ENCODE peak calls at places on chromosomes 1 and 21, in four cellular contexts. One of them, this sample, is unnamed.

GRCh38 chr1:200211157-200211556 is 183.6 kb downstream of the NR5A2 start:
- DNase-seq in HuH-7: no peak
- DNase-seq in fibroblast of lung: peak
- DNase-seq in activated CD4-positive, alpha-beta T cell treated with anti-CD3 and anti-CD28 coated beads, Interleukin-2, amount 50 U/mL, for 4 hours: no peak
- DNase-seq in this sample: no peak

GRCh38 chr1:207428783-207429182 is 25.3 kb upstream of the CR2 start:
- DNase-seq in activated CD4-positive, alpha-beta T cell treated with anti-CD3 and anti-CD28 coated beads, Interleukin-2, amount 50 U/mL, for 4 hours: no peak
- DNase-seq in fibroblast of lung: no peak
- DNase-seq in HuH-7: no peak
- DNase-seq in this sample: no peak

GRCh38 chr1:77126309-77126708 is 92.9 kb downstream of the PIGK start:
- DNase-seq in activated CD4-positive, alpha-beta T cell treated with anti-CD3 and anti-CD28 coated beads, Interleukin-2, amount 50 U/mL, for 4 hours: no peak
- DNase-seq in fibroblast of lung: peak
- DNase-seq in HuH-7: peak
- DNase-seq in this sample: peak

GRCh38 chr1:241323510-241323909 is 33.5 kb downstream of the RGS7 start:
- DNase-seq in activated CD4-positive, alpha-beta T cell treated with anti-CD3 and anti-CD28 coated beads, Interleukin-2, amount 50 U/mL, for 4 hours: no peak
- DNase-seq in fibroblast of lung: peak
- DNase-seq in HuH-7: peak
- DNase-seq in this sample: peak

GRCh38 chr1:200671235-200671786 is 1.6 kb upstream of the DDX59 start:
- DNase-seq in activated CD4-positive, alpha-beta T cell treated with anti-CD3 and anti-CD28 coated beads, Interleukin-2, amount 50 U/mL, for 4 hours: no peak
- DNase-seq in fibroblast of lung: no peak
- DNase-seq in HuH-7: no peak
- DNase-seq in this sample: no peak

GRCh38 chr1:149849947-149850360 is 49.4 kb upstream of the BOLA1 start:
- DNase-seq in activated CD4-positive, alpha-beta T cell treated with anti-CD3 and anti-CD28 coated beads, Interleukin-2, amount 50 U/mL, for 4 hours: no peak
- DNase-seq in fibroblast of lung: peak
- DNase-seq in HuH-7: no peak
- DNase-seq in this sample: peak

GRCh38 chr1:90045853-90046563 is 51.1 kb downstream of the ZNF326 start:
- DNase-seq in HuH-7: peak
- DNase-seq in activated CD4-positive, alpha-beta T cell treated with anti-CD3 and anti-CD28 coated beads, Interleukin-2, amount 50 U/mL, for 4 hours: no peak
- DNase-seq in fibroblast of lung: peak
- DNase-seq in this sample: peak

GRCh38 chr1:6962956-6963915 is 178.0 kb downstream of the CAMTA1 start:
- DNase-seq in HuH-7: no peak
- DNase-seq in activated CD4-positive, alpha-beta T cell treated with anti-CD3 and anti-CD28 coated beads, Interleukin-2, amount 50 U/mL, for 4 hours: peak
- DNase-seq in fibroblast of lung: peak
- DNase-seq in this sample: peak

GRCh38 chr21:37370152-37371040 is 3.8 kb downstream of the DYRK1A start:
- DNase-seq in fibroblast of lung: peak
- DNase-seq in activated CD4-positive, alpha-beta T cell treated with anti-CD3 and anti-CD28 coated beads, Interleukin-2, amount 50 U/mL, for 4 hours: no peak
- DNase-seq in HuH-7: no peak
- DNase-seq in this sample: no peak

GRCh38 chr1:27992271-27992670 is 32.5 kb downstream of the XKR8 start:
- DNase-seq in activated CD4-positive, alpha-beta T cell treated with anti-CD3 and anti-CD28 coated beads, Interleukin-2, amount 50 U/mL, for 4 hours: peak
- DNase-seq in fibroblast of lung: no peak
- DNase-seq in HuH-7: no peak
- DNase-seq in this sample: no peak

GRCh38 chr1:93255222-93256079 is 74.9 kb downstream of the CCDC18 start:
- DNase-seq in HuH-7: no peak
- DNase-seq in activated CD4-positive, alpha-beta T cell treated with anti-CD3 and anti-CD28 coated beads, Interleukin-2, amount 50 U/mL, for 4 hours: no peak
- DNase-seq in fibroblast of lung: peak
- DNase-seq in this sample: no peak

GRCh38 chr1:7389201-7389785 is 381.8 kb upstream of the VAMP3 start:
- DNase-seq in HuH-7: no peak
- DNase-seq in activated CD4-positive, alpha-beta T cell treated with anti-CD3 and anti-CD28 coated beads, Interleukin-2, amount 50 U/mL, for 4 hours: no peak
- DNase-seq in fibroblast of lung: peak
- DNase-seq in this sample: no peak

GRCh38 chr1:198132060-198132781 is 24.6 kb upstream of the NEK7 start:
- DNase-seq in HuH-7: no peak
- DNase-seq in fibroblast of lung: no peak
- DNase-seq in activated CD4-positive, alpha-beta T cell treated with anti-CD3 and anti-CD28 coated beads, Interleukin-2, amount 50 U/mL, for 4 hours: no peak
- DNase-seq in this sample: no peak

GRCh38 chr1:111084999-111085398 is 54.9 kb downstream of the DRAM2 start:
- DNase-seq in fibroblast of lung: no peak
- DNase-seq in HuH-7: no peak
- DNase-seq in activated CD4-positive, alpha-beta T cell treated with anti-CD3 and anti-CD28 coated beads, Interleukin-2, amount 50 U/mL, for 4 hours: no peak
- DNase-seq in this sample: no peak

GRCh38 chr1:155304558-155305063 is 3.4 kb upstream of the PKLR start:
- DNase-seq in activated CD4-positive, alpha-beta T cell treated with anti-CD3 and anti-CD28 coated beads, Interleukin-2, amount 50 U/mL, for 4 hours: no peak
- DNase-seq in fibroblast of lung: no peak
- DNase-seq in HuH-7: no peak
- DNase-seq in this sample: no peak

GRCh38 chr1:39659110-39659509 is 12.8 kb downstream of the NT5C1A start:
- DNase-seq in activated CD4-positive, alpha-beta T cell treated with anti-CD3 and anti-CD28 coated beads, Interleukin-2, amount 50 U/mL, for 4 hours: no peak
- DNase-seq in fibroblast of lung: no peak
- DNase-seq in HuH-7: no peak
- DNase-seq in this sample: peak

GRCh38 chr1:230066466-230067404 is at the start of gene GALNT2:
- DNase-seq in activated CD4-positive, alpha-beta T cell treated with anti-CD3 and anti-CD28 coated beads, Interleukin-2, amount 50 U/mL, for 4 hours: peak
- DNase-seq in fibroblast of lung: peak
- DNase-seq in HuH-7: peak
- DNase-seq in this sample: peak

GRCh38 chr1:67659229-67659628 is 25.8 kb upstream of the GADD45A start:
- DNase-seq in activated CD4-positive, alpha-beta T cell treated with anti-CD3 and anti-CD28 coated beads, Interleukin-2, amount 50 U/mL, for 4 hours: no peak
- DNase-seq in fibroblast of lung: no peak
- DNase-seq in HuH-7: no peak
- DNase-seq in this sample: peak

GRCh38 chr1:151508721-151509292 is 2.4 kb upstream of the CGN start:
- DNase-seq in fibroblast of lung: peak
- DNase-seq in activated CD4-positive, alpha-beta T cell treated with anti-CD3 and anti-CD28 coated beads, Interleukin-2, amount 50 U/mL, for 4 hours: no peak
- DNase-seq in HuH-7: no peak
- DNase-seq in this sample: no peak

GRCh38 chr1:41537257-41537656 is 52.8 kb upstream of the EDN2 start:
- DNase-seq in HuH-7: no peak
- DNase-seq in fibroblast of lung: peak
- DNase-seq in activated CD4-positive, alpha-beta T cell treated with anti-CD3 and anti-CD28 coated beads, Interleukin-2, amount 50 U/mL, for 4 hours: no peak
- DNase-seq in this sample: no peak

GRCh38 chr1:232344791-232345399 is 285.0 kb downstream of the SIPA1L2 start:
- DNase-seq in activated CD4-positive, alpha-beta T cell treated with anti-CD3 and anti-CD28 coated beads, Interleukin-2, amount 50 U/mL, for 4 hours: no peak
- DNase-seq in fibroblast of lung: peak
- DNase-seq in HuH-7: no peak
- DNase-seq in this sample: no peak

GRCh38 chr1:214316597-214316996 is 35.6 kb downstream of the SMYD2 start:
- DNase-seq in HuH-7: no peak
- DNase-seq in activated CD4-positive, alpha-beta T cell treated with anti-CD3 and anti-CD28 coated beads, Interleukin-2, amount 50 U/mL, for 4 hours: no peak
- DNase-seq in fibroblast of lung: peak
- DNase-seq in this sample: no peak

GRCh38 chr1:111990026-111990877 is 784 bp upstream of the KCND3 start:
- DNase-seq in fibroblast of lung: peak
- DNase-seq in activated CD4-positive, alpha-beta T cell treated with anti-CD3 and anti-CD28 coated beads, Interleukin-2, amount 50 U/mL, for 4 hours: no peak
- DNase-seq in HuH-7: peak
- DNase-seq in this sample: no peak

GRCh38 chr1:24961961-24962861 is 32.1 kb upstream of the RUNX3 start:
- DNase-seq in fibroblast of lung: no peak
- DNase-seq in activated CD4-positive, alpha-beta T cell treated with anti-CD3 and anti-CD28 coated beads, Interleukin-2, amount 50 U/mL, for 4 hours: no peak
- DNase-seq in HuH-7: no peak
- DNase-seq in this sample: no peak

GRCh38 chr1:116498789-116499628 is 71.8 kb downstream of the CD58 start:
- DNase-seq in HuH-7: peak
- DNase-seq in activated CD4-positive, alpha-beta T cell treated with anti-CD3 and anti-CD28 coated beads, Interleukin-2, amount 50 U/mL, for 4 hours: peak
- DNase-seq in fibroblast of lung: peak
- DNase-seq in this sample: peak

GRCh38 chr21:45365608-45366241 is 39.2 kb upstream of the COL18A1 start:
- DNase-seq in HuH-7: peak
- DNase-seq in fibroblast of lung: peak
- DNase-seq in activated CD4-positive, alpha-beta T cell treated with anti-CD3 and anti-CD28 coated beads, Interleukin-2, amount 50 U/mL, for 4 hours: no peak
- DNase-seq in this sample: no peak

This sample was measured in foreskin melanocyte.